ENCODE peak calls at places on chromosomes 3 and 15, in five cellular contexts. One of them, this sample, is unnamed.

GRCh38 chr15:30925686-30926085 is 22.0 kb downstream of the FAN1 start:
- DNase-seq in stimulated activated CD4-positive, alpha-beta T cell treated with anti-CD3 and anti-CD28 coated beads, Interleukin-4, amount 100 ng/mL, for 24 hours: no peak
- DNase-seq in amniotic stem cell: no peak
- DNase-seq in activated gamma-delta T cell treated with Interleukin-2 at 50 U/mL for 16 hours: no peak
- DNase-seq in SJSA1: no peak
- DNase-seq in this sample: no peak

GRCh38 chr3:196287066-196287404 is 491 bp downstream of the PCYT1A start:
- DNase-seq in stimulated activated CD4-positive, alpha-beta T cell treated with anti-CD3 and anti-CD28 coated beads, Interleukin-4, amount 100 ng/mL, for 24 hours: peak
- DNase-seq in activated gamma-delta T cell treated with Interleukin-2 at 50 U/mL for 16 hours: no peak
- DNase-seq in amniotic stem cell: no peak
- DNase-seq in SJSA1: no peak
- DNase-seq in this sample: no peak

GRCh38 chr3:177904661-177905060 is 631.6 kb upstream of the KCNMB2 start:
- DNase-seq in amniotic stem cell: peak
- DNase-seq in SJSA1: peak
- DNase-seq in activated gamma-delta T cell treated with Interleukin-2 at 50 U/mL for 16 hours: no peak
- DNase-seq in stimulated activated CD4-positive, alpha-beta T cell treated with anti-CD3 and anti-CD28 coated beads, Interleukin-4, amount 100 ng/mL, for 24 hours: no peak
- DNase-seq in this sample: no peak

GRCh38 chr15:69823223-69823907 is 274.4 kb downstream of the TLE3 start:
- DNase-seq in SJSA1: no peak
- DNase-seq in activated gamma-delta T cell treated with Interleukin-2 at 50 U/mL for 16 hours: no peak
- DNase-seq in stimulated activated CD4-positive, alpha-beta T cell treated with anti-CD3 and anti-CD28 coated beads, Interleukin-4, amount 100 ng/mL, for 24 hours: no peak
- DNase-seq in amniotic stem cell: no peak
- DNase-seq in this sample: no peak

GRCh38 chr15:89506026-89506686 is 9.8 kb upstream of the RHCG start:
- DNase-seq in SJSA1: no peak
- DNase-seq in amniotic stem cell: no peak
- DNase-seq in stimulated activated CD4-positive, alpha-beta T cell treated with anti-CD3 and anti-CD28 coated beads, Interleukin-4, amount 100 ng/mL, for 24 hours: no peak
- DNase-seq in activated gamma-delta T cell treated with Interleukin-2 at 50 U/mL for 16 hours: no peak
- DNase-seq in this sample: no peak

GRCh38 chr15:58393196-58393790 is 38.5 kb upstream of the LIPC start:
- DNase-seq in stimulated activated CD4-positive, alpha-beta T cell treated with anti-CD3 and anti-CD28 coated beads, Interleukin-4, amount 100 ng/mL, for 24 hours: no peak
- DNase-seq in amniotic stem cell: no peak
- DNase-seq in activated gamma-delta T cell treated with Interleukin-2 at 50 U/mL for 16 hours: no peak
- DNase-seq in SJSA1: no peak
- DNase-seq in this sample: no peak

GRCh38 chr15:70488002-70488605 is 275.3 kb downstream of the UACA start:
- DNase-seq in activated gamma-delta T cell treated with Interleukin-2 at 50 U/mL for 16 hours: peak
- DNase-seq in stimulated activated CD4-positive, alpha-beta T cell treated with anti-CD3 and anti-CD28 coated beads, Interleukin-4, amount 100 ng/mL, for 24 hours: peak
- DNase-seq in SJSA1: peak
- DNase-seq in amniotic stem cell: no peak
- DNase-seq in this sample: peak

GRCh38 chr15:55513125-55513524 is 5.1 kb upstream of the DNAAF4 start:
- DNase-seq in activated gamma-delta T cell treated with Interleukin-2 at 50 U/mL for 16 hours: no peak
- DNase-seq in SJSA1: no peak
- DNase-seq in amniotic stem cell: no peak
- DNase-seq in stimulated activated CD4-positive, alpha-beta T cell treated with anti-CD3 and anti-CD28 coated beads, Interleukin-4, amount 100 ng/mL, for 24 hours: no peak
- DNase-seq in this sample: no peak

GRCh38 chr3:130601662-130602061 is 84.7 kb downstream of the COL6A6 start:
- DNase-seq in amniotic stem cell: peak
- DNase-seq in activated gamma-delta T cell treated with Interleukin-2 at 50 U/mL for 16 hours: no peak
- DNase-seq in stimulated activated CD4-positive, alpha-beta T cell treated with anti-CD3 and anti-CD28 coated beads, Interleukin-4, amount 100 ng/mL, for 24 hours: no peak
- DNase-seq in SJSA1: no peak
- DNase-seq in this sample: no peak

GRCh38 chr3:22835041-22835440 is 368.1 kb upstream of the UBE2E2 start:
- DNase-seq in stimulated activated CD4-positive, alpha-beta T cell treated with anti-CD3 and anti-CD28 coated beads, Interleukin-4, amount 100 ng/mL, for 24 hours: no peak
- DNase-seq in SJSA1: no peak
- DNase-seq in activated gamma-delta T cell treated with Interleukin-2 at 50 U/mL for 16 hours: no peak
- DNase-seq in amniotic stem cell: no peak
- DNase-seq in this sample: no peak

GRCh38 chr3:37872413-37873160 is 10.9 kb downstream of the CTDSPL start:
- DNase-seq in stimulated activated CD4-positive, alpha-beta T cell treated with anti-CD3 and anti-CD28 coated beads, Interleukin-4, amount 100 ng/mL, for 24 hours: no peak
- DNase-seq in activated gamma-delta T cell treated with Interleukin-2 at 50 U/mL for 16 hours: no peak
- DNase-seq in SJSA1: no peak
- DNase-seq in amniotic stem cell: no peak
- DNase-seq in this sample: no peak

GRCh38 chr15:64783796-64784195 is 8.4 kb upstream of the RBPMS2 start:
- DNase-seq in activated gamma-delta T cell treated with Interleukin-2 at 50 U/mL for 16 hours: no peak
- DNase-seq in SJSA1: no peak
- DNase-seq in stimulated activated CD4-positive, alpha-beta T cell treated with anti-CD3 and anti-CD28 coated beads, Interleukin-4, amount 100 ng/mL, for 24 hours: no peak
- DNase-seq in amniotic stem cell: no peak
- DNase-seq in this sample: no peak

GRCh38 chr15:79674124-79674465 is 222.7 kb downstream of the MTHFS start:
- DNase-seq in amniotic stem cell: no peak
- DNase-seq in activated gamma-delta T cell treated with Interleukin-2 at 50 U/mL for 16 hours: no peak
- DNase-seq in SJSA1: no peak
- DNase-seq in stimulated activated CD4-positive, alpha-beta T cell treated with anti-CD3 and anti-CD28 coated beads, Interleukin-4, amount 100 ng/mL, for 24 hours: no peak
- DNase-seq in this sample: no peak

GRCh38 chr3:179454887-179455286 is 3.6 kb upstream of the GNB4 start:
- DNase-seq in activated gamma-delta T cell treated with Interleukin-2 at 50 U/mL for 16 hours: no peak
- DNase-seq in amniotic stem cell: no peak
- DNase-seq in SJSA1: peak
- DNase-seq in stimulated activated CD4-positive, alpha-beta T cell treated with anti-CD3 and anti-CD28 coated beads, Interleukin-4, amount 100 ng/mL, for 24 hours: no peak
- DNase-seq in this sample: no peak

GRCh38 chr3:51311055-51311454 is 74.0 kb upstream of the MANF start:
- DNase-seq in activated gamma-delta T cell treated with Interleukin-2 at 50 U/mL for 16 hours: no peak
- DNase-seq in SJSA1: peak
- DNase-seq in stimulated activated CD4-positive, alpha-beta T cell treated with anti-CD3 and anti-CD28 coated beads, Interleukin-4, amount 100 ng/mL, for 24 hours: no peak
- DNase-seq in amniotic stem cell: no peak
- DNase-seq in this sample: peak

GRCh38 chr3:185653949-185654757 is 68.1 kb downstream of the SENP2 start:
- DNase-seq in amniotic stem cell: no peak
- DNase-seq in stimulated activated CD4-positive, alpha-beta T cell treated with anti-CD3 and anti-CD28 coated beads, Interleukin-4, amount 100 ng/mL, for 24 hours: no peak
- DNase-seq in SJSA1: no peak
- DNase-seq in activated gamma-delta T cell treated with Interleukin-2 at 50 U/mL for 16 hours: no peak
- DNase-seq in this sample: no peak

GRCh38 chr15:68425428-68426060 is 6.4 kb downstream of the ITGA11 start:
- DNase-seq in activated gamma-delta T cell treated with Interleukin-2 at 50 U/mL for 16 hours: no peak
- DNase-seq in stimulated activated CD4-positive, alpha-beta T cell treated with anti-CD3 and anti-CD28 coated beads, Interleukin-4, amount 100 ng/mL, for 24 hours: no peak
- DNase-seq in amniotic stem cell: no peak
- DNase-seq in SJSA1: no peak
- DNase-seq in this sample: no peak

GRCh38 chr3:116927918-116928317 is 218.3 kb downstream of the TUSC7 start:
- DNase-seq in stimulated activated CD4-positive, alpha-beta T cell treated with anti-CD3 and anti-CD28 coated beads, Interleukin-4, amount 100 ng/mL, for 24 hours: no peak
- DNase-seq in SJSA1: no peak
- DNase-seq in amniotic stem cell: no peak
- DNase-seq in activated gamma-delta T cell treated with Interleukin-2 at 50 U/mL for 16 hours: no peak
- DNase-seq in this sample: no peak

GRCh38 chr15:60184579-60184978 is 180.5 kb downstream of the FOXB1 start:
- DNase-seq in stimulated activated CD4-positive, alpha-beta T cell treated with anti-CD3 and anti-CD28 coated beads, Interleukin-4, amount 100 ng/mL, for 24 hours: no peak
- DNase-seq in SJSA1: peak
- DNase-seq in activated gamma-delta T cell treated with Interleukin-2 at 50 U/mL for 16 hours: no peak
- DNase-seq in amniotic stem cell: no peak
- DNase-seq in this sample: no peak

GRCh38 chr3:106814231-106814630 is 563.0 kb upstream of the CCDC54 start:
- DNase-seq in SJSA1: no peak
- DNase-seq in stimulated activated CD4-positive, alpha-beta T cell treated with anti-CD3 and anti-CD28 coated beads, Interleukin-4, amount 100 ng/mL, for 24 hours: no peak
- DNase-seq in activated gamma-delta T cell treated with Interleukin-2 at 50 U/mL for 16 hours: no peak
- DNase-seq in amniotic stem cell: no peak
- DNase-seq in this sample: no peak

GRCh38 chr3:190000861-190001196 is 119.9 kb downstream of the P3H2 start:
- DNase-seq in stimulated activated CD4-positive, alpha-beta T cell treated with anti-CD3 and anti-CD28 coated beads, Interleukin-4, amount 100 ng/mL, for 24 hours: no peak
- DNase-seq in activated gamma-delta T cell treated with Interleukin-2 at 50 U/mL for 16 hours: no peak
- DNase-seq in SJSA1: peak
- DNase-seq in amniotic stem cell: no peak
- DNase-seq in this sample: no peak

GRCh38 chr3:55721716-55722484 is 234.8 kb upstream of the WNT5A start:
- DNase-seq in activated gamma-delta T cell treated with Interleukin-2 at 50 U/mL for 16 hours: no peak
- DNase-seq in SJSA1: peak
- DNase-seq in amniotic stem cell: peak
- DNase-seq in stimulated activated CD4-positive, alpha-beta T cell treated with anti-CD3 and anti-CD28 coated beads, Interleukin-4, amount 100 ng/mL, for 24 hours: no peak
- DNase-seq in this sample: no peak

This sample was measured in central memory CD4-positive, alpha-beta T cell.